ENCODE peak calls at places on chromosomes 4 and X, in four cellular contexts. Q is K562, M is GM12878, G is HepG2. D is an unnamed sample.

GRCh38 chr4:108529984-108530901 is 90.1 kb upstream of the RPL34 start:
- DNase-seq in M (no peak), G (no peak), Q (no peak), D (no peak)

GRCh38 chrX:72030431-72030830 is 101.3 kb downstream of the RTL5 start:
- DNase-seq in Q (no peak), M (no peak), G (peak; percentile 6), D (no peak)

GRCh38 chrX:30931920-30932319 is 42.9 kb upstream of the TAB3 start:
- DNase-seq in M (no peak), Q (no peak), G (peak; percentile 3), D (no peak)

GRCh38 chrX:76183289-76184057 is 10.6 kb downstream of the PBDC1 start:
- DNase-seq in M (no peak), Q (no peak), G (peak; percentile 59), D (no peak)

GRCh38 chr4:5003372-5003857 is 15.8 kb downstream of the CYTL1 start:
- DNase-seq in Q (peak; percentile 87), G (no peak), M (no peak), D (no peak)

GRCh38 chr4:38531126-38531737 is 132.8 kb upstream of the KLF3 start:
- DNase-seq in Q (no peak), G (no peak), M (no peak), D (peak; percentile 7)

GRCh38 chr4:40475609-40476008 is 140.5 kb downstream of the CHRNA9 start:
- DNase-seq in Q (no peak), M (no peak), G (peak; percentile 9), D (no peak)

GRCh38 chrX:10167573-10167972 is 10.8 kb downstream of the CLCN4 start:
- DNase-seq in M (peak; percentile 15), G (no peak), Q (no peak), D (no peak)

GRCh38 chrX:101693476-101693875 is 33.8 kb upstream of the ARMCX2 start:
- DNase-seq in G (no peak), M (no peak), Q (no peak), D (no peak)

GRCh38 chr4:53313510-53313909 is 52.4 kb downstream of the SCFD2 start:
- DNase-seq in M (no peak), G (peak; percentile 43), Q (no peak), D (peak; percentile 19)

GRCh38 chr4:8195841-8196460 is 3.1 kb upstream of the SH3TC1 start:
- DNase-seq in G (no peak), M (no peak), Q (no peak), D (no peak)

GRCh38 chr4:142402925-142403324 is 443.2 kb downstream of the INPP4B start:
- DNase-seq in Q (no peak), M (no peak), G (no peak), D (no peak)

GRCh38 chrX:70046978-70047377 is 2.8 kb downstream of the AWAT2 start:
- DNase-seq in Q (no peak), G (no peak), M (no peak), D (no peak)
- TF ChIP-seq RFX5 in Q (no peak), G (no peak), M (no peak), D (no peak)

DNA sequence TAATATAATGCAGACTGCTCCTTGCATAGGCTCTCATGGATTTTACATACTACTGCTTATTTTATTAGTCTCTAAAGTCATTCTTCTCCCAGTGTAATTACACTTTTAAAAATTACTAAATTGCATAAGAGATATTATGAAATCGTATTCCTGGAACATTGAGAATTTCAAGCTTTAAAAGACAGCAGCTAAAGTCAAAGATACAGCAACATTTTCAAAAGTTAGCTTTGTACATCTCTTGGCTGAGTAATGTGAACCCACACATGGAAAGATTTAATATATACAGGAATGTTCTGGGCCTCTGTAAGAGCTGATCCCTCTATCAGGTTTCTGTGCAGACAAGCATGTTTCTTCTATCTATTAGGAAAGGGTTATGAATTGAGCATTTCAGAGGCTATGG is 148.3 kb upstream of the SPRY1 start:
- DNase-seq in M (no peak), Q (no peak), G (no peak), D (peak; percentile 7)
- TF ChIP-seq SMC3 in M (no peak), Q (no peak), G (no peak), D (no peak)

GRCh38 chr4:121861427-121861826 is 8.8 kb downstream of the BBS7 start:
- DNase-seq in G (no peak), Q (no peak), M (no peak), D (no peak)

GRCh38 chr4:121863787-121864186 is 6.5 kb downstream of the BBS7 start:
- DNase-seq in G (no peak), M (no peak), Q (no peak), D (no peak)

DNA sequence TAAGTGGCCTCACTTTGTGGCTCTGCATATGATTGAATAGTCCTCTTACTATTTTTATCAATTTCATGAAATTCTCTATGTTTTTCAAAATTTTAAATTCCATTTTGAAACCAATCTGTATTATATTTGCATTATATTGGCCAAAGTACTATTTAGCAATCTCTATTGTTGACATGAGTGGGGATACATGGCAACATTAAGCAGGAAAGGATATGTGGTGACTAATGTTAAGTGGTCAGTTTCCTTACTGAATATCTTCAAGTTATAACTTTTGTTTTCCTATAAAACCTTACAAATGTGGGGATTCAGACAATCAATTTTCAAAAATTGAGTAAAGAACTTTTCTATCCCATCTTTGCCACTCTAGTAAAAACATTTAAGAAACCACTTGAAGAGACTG is 10.2 kb downstream of the BBS7 start:
- DNase-seq in Q (no peak), M (no peak), G (no peak), D (no peak)
- H3K79me2 ChIP-seq in Q (no peaks in the 10 kb centered on the region), M (no peaks in the 10 kb centered on the region), G (no peaks in the 10 kb centered on the region), D (no peaks in the 10 kb centered on the region)

DNA sequence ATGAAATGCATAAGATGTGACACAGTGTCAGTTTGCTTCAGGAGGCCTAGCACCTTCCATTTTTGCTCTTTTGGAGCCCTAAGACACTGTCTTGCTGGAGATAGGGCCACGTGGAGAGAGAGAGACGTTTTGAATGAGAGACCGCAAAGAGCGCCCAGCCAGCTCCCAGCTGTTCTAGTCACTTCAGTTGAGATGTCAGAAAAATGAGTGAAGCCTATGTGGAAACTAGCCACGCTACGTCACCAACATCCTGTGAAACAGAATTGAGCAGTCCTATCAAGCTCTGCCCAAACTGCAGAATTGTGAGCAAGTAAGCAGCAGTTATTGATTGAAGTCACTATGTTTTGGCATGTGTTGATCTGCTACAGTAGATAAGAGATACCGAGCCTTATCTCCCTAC is 13.1 kb downstream of the GPR82 start:
- DNase-seq in Q (peak; percentile 6), G (no peak), M (no peak), D (no peak)
- TF ChIP-seq RFX5 in Q (no peak), G (no peak), M (no peak), D (no peak)

GRCh38 chrX:154818916-154819770 is 13.9 kb upstream of the MPP1 start:
- DNase-seq in Q (no peak), M (no peak), G (no peak), D (no peak)
- TF ChIP-seq SMC3 in Q (no peak), M (no peak), G (no peak), D (no peak)

GRCh38 chr4:2871466-2871865 is 27.8 kb downstream of the ADD1 start:
- DNase-seq in M (no peak), G (no peak), Q (no peak), D (no peak)
- H3K79me2 ChIP-seq in M (peaks cover 25% of the 10 kb centered on the region), G (peaks cover 92% of the 10 kb centered on the region), Q (peaks cover 81% of the 10 kb centered on the region), D (peaks cover 100% of the 10 kb centered on the region)